ENCODE peak calls at places on chromosomes 11 and 22, in seven cellular contexts. H is activated CD8-positive, alpha-beta memory T cell treated with anti-CD3 and anti-CD28 coated beads, Interleukin-2, amount 10 ng/mL, durations not matched to agents 7 days and 5 days; I is HT-29; W is A172; V is effector CD4-positive, alpha-beta T cell; S is dorsolateral prefrontal cortex; L is stimulated activated CD4-positive, alpha-beta T cell treated with anti-CD3 and anti-CD28 coated beads, Interleukin-15, amount 100 ng/mL, for 48 hours. B is an unnamed sample.

GRCh38 chr11:117052196-117053149 is 45.8 kb downstream of the SIK3 start:
- DNase-seq in H (no peak), I (no peak), W (no peak), V (no peak), S (no peak), L (no peak), B (no peak)

GRCh38 chr11:8099291-8099899 is 18.4 kb downstream of the TUB start:
- DNase-seq in H (peak), I (peak), W (peak), V (peak), S (peak), L (peak), B (peak)

GRCh38 chr11:85626496-85626895 is 648 bp downstream of the DLG2 start:
- DNase-seq in H (no peak), I (no peak), W (no peak), V (no peak), S (no peak), L (no peak), B (no peak)

GRCh38 chr11:65575568-65576231 is at the start of gene EHBP1L1:
- DNase-seq in H (peak), I (peak), W (peak), V (peak), S (no peak), L (peak), B (no peak)

GRCh38 chr11:78213526-78214330 is 25.0 kb downstream of the USP35 start:
- DNase-seq in H (no peak), I (no peak), W (no peak), V (no peak), S (no peak), L (no peak), B (no peak)

GRCh38 chr22:50314081-50314454 is 6.6 kb upstream of the PLXNB2 start:
- DNase-seq in H (no peak), I (no peak), W (no peak), V (no peak), S (no peak), L (no peak), B (no peak)

GRCh38 chr11:121661796-121662508 is 209.2 kb upstream of the SORL1-AS1 start:
- DNase-seq in H (no peak), I (no peak), W (no peak), V (no peak), S (no peak), L (no peak), B (no peak)

GRCh38 chr22:44625421-44625760 is 76.6 kb upstream of the PRR5 start:
- DNase-seq in H (no peak), I (no peak), W (no peak), V (no peak), S (no peak), L (no peak), B (no peak)

GRCh38 chr22:36506637-36507517 is at the start of gene FOXRED2:
- DNase-seq in H (peak), I (peak), W (peak), V (peak), S (peak), L (peak), B (peak)

GRCh38 chr11:93906486-93906885 is 56.1 kb upstream of the VSTM5 start:
- DNase-seq in H (no peak), I (no peak), W (no peak), V (no peak), S (no peak), L (no peak), B (no peak)

GRCh38 chr22:20749453-20749852 is 24.5 kb upstream of the SERPIND1 start:
- DNase-seq in H (no peak), I (no peak), W (no peak), V (no peak), S (no peak), L (no peak), B (no peak)

GRCh38 chr11:117823294-117823940 is 1.1 kb downstream of the FXYD2 start:
- DNase-seq in H (peak), I (peak), W (no peak), V (no peak), S (no peak), L (no peak), B (no peak)

GRCh38 chr11:67438121-67438902 is 830 bp upstream of the PTPRCAP start:
- DNase-seq in H (peak), I (no peak), W (no peak), V (peak), S (no peak), L (peak), B (no peak)

GRCh38 chr11:120105576-120105975 is 32.3 kb downstream of the TRIM29 start:
- DNase-seq in H (no peak), I (no peak), W (no peak), V (no peak), S (no peak), L (no peak), B (no peak)

GRCh38 chr11:111298466-111299110 is at the start of gene POU2AF3:
- DNase-seq in H (no peak), I (no peak), W (no peak), V (no peak), S (no peak), L (no peak), B (no peak)

GRCh38 chr22:36302439-36303114 is 49.6 kb downstream of the APOL1 start:
- DNase-seq in H (no peak), I (no peak), W (no peak), V (no peak), S (no peak), L (no peak), B (no peak)

GRCh38 chr11:111846063-111846462 is 25.3 kb downstream of the ALG9 start:
- DNase-seq in H (no peak), I (no peak), W (peak), V (no peak), S (no peak), L (no peak), B (no peak)

GRCh38 chr11:11456896-11457295 is 103.8 kb upstream of the CSNK2A3 start:
- DNase-seq in H (no peak), I (no peak), W (no peak), V (no peak), S (no peak), L (no peak), B (no peak)

GRCh38 chr22:21690401-21690801 is 24.6 kb downstream of the PPIL2 start:
- DNase-seq in H (no peak), I (no peak), W (no peak), V (no peak), S (no peak), L (no peak), B (no peak)

GRCh38 chr11:128174465-128175101 is 412.8 kb downstream of the ETS1 start:
- DNase-seq in H (no peak), I (no peak), W (peak), V (no peak), S (no peak), L (no peak), B (no peak)

GRCh38 chr11:36288442-36289225 is 590 bp downstream of the COMMD9 start:
- DNase-seq in H (no peak), I (peak), W (no peak), V (no peak), S (no peak), L (no peak), B (no peak)

GRCh38 chr11:94058630-94059029 is 37.5 kb downstream of the HEPHL1 start:
- DNase-seq in H (no peak), I (no peak), W (no peak), V (no peak), S (no peak), L (no peak), B (no peak)

GRCh38 chr11:43518407-43519165 is 159.9 kb downstream of the TTC17 start:
- DNase-seq in H (no peak), I (no peak), W (peak), V (no peak), S (no peak), L (no peak), B (no peak)

GRCh38 chr11:63879598-63879997 is 37.4 kb downstream of the RCOR2 start:
- DNase-seq in H (no peak), I (no peak), W (no peak), V (no peak), S (no peak), L (no peak), B (no peak)

GRCh38 chr22:40156001-40156516 is 21.7 kb upstream of the TNRC6B start:
- DNase-seq in H (peak), I (peak), W (peak), V (no peak), S (no peak), L (no peak), B (no peak)

GRCh38 chr22:45455212-45455611 is 41.7 kb downstream of the RIBC2 start:
- DNase-seq in H (no peak), I (no peak), W (no peak), V (no peak), S (no peak), L (no peak), B (no peak)

GRCh38 chr11:119700536-119701346 is 28.3 kb downstream of the NECTIN1 start:
- DNase-seq in H (no peak), I (no peak), W (peak), V (no peak), S (no peak), L (no peak), B (no peak)

GRCh38 chr22:19271856-19272535 is 19.5 kb downstream of the CLTCL1 start:
- DNase-seq in H (peak), I (no peak), W (peak), V (no peak), S (no peak), L (no peak), B (no peak)

GRCh38 chr11:34948721-34949120 is 32.3 kb downstream of the PDHX start:
- DNase-seq in H (no peak), I (no peak), W (no peak), V (no peak), S (no peak), L (no peak), B (no peak)

GRCh38 chr22:43281400-43281799 is 61.8 kb downstream of the SCUBE1 start:
- DNase-seq in H (no peak), I (no peak), W (no peak), V (no peak), S (no peak), L (no peak), B (no peak)

GRCh38 chr11:61201476-61201875 is 1.8 kb upstream of the PGA3 start:
- DNase-seq in H (no peak), I (no peak), W (no peak), V (no peak), S (no peak), L (no peak), B (no peak)

GRCh38 chr11:57786436-57786835 is 24.8 kb downstream of the CTNND1 start:
- DNase-seq in H (no peak), I (no peak), W (no peak), V (no peak), S (no peak), L (no peak), B (no peak)

GRCh38 chr22:21635771-21636510 is 3.4 kb downstream of the CCDC116 start:
- DNase-seq in H (no peak), I (no peak), W (no peak), V (no peak), S (no peak), L (no peak), B (no peak)

GRCh38 chr11:62604460-62605130 is 2.9 kb upstream of the MTA2 start:
- DNase-seq in H (no peak), I (no peak), W (no peak), V (no peak), S (no peak), L (no peak), B (no peak)

GRCh38 chr11:122893131-122893530 is 10.6 kb downstream of the JHY start:
- DNase-seq in H (no peak), I (no peak), W (no peak), V (no peak), S (no peak), L (no peak), B (no peak)

GRCh38 chr11:32033491-32033890 is 57.4 kb upstream of the RCN1 start:
- DNase-seq in H (no peak), I (no peak), W (no peak), V (no peak), S (no peak), L (no peak), B (no peak)

GRCh38 chr11:130096823-130097222 is 27.1 kb downstream of the APLP2 start:
- DNase-seq in H (no peak), I (no peak), W (no peak), V (no peak), S (no peak), L (no peak), B (no peak)

GRCh38 chr22:17258015-17258827 is 39.0 kb upstream of the ADA2 start:
- DNase-seq in H (peak), I (peak), W (peak), V (no peak), S (peak), L (peak), B (no peak)

GRCh38 chr11:15665368-15665871 is 550.7 kb downstream of the INSC start:
- DNase-seq in H (no peak), I (peak), W (no peak), V (no peak), S (no peak), L (no peak), B (no peak)